ENCODE peak calls at places on chromosomes 16 and 17, in ten cellular contexts. I, T, X, K, W, V, L, N, G and H are unnamed samples.

GRCh38 chr16:14364386-14365199 is 265.5 kb downstream of the PARN start:
- DNase-seq in X (no peak), T (peak), V (peak), K (no peak), W (no peak), N (no peak), L (no peak), G (no peak), I (peak), H (no peak)

GRCh38 chr16:31202402-31203385 is at the start of gene PYCARD:
- DNase-seq in I (peak), N (no peak), X (no peak), K (no peak), L (no peak), W (peak), V (no peak), G (peak), T (no peak), H (peak)

GRCh38 chr17:4327638-4328037 is 38.8 kb downstream of the UBE2G1 start:
- DNase-seq in V (peak), G (no peak), N (no peak), L (no peak), I (peak), W (no peak), T (peak), X (no peak), K (peak), H (no peak)

GRCh38 chr16:83136419-83136818 is 509.6 kb downstream of the CDH13 start:
- DNase-seq in T (no peak), W (no peak), G (no peak), I (no peak), N (no peak), X (no peak), V (no peak), L (no peak), K (peak), H (no peak)

GRCh38 chr16:80623376-80623775 is 82.6 kb downstream of the DYNLRB2 start:
- DNase-seq in L (no peak), I (peak), K (no peak), T (no peak), G (no peak), W (no peak), V (peak), X (no peak), N (no peak), H (no peak)

GRCh38 chr16:83515395-83515794 is 292.4 kb upstream of the HSBP1 start:
- DNase-seq in T (no peak), W (no peak), X (no peak), N (no peak), I (no peak), K (no peak), V (no peak), G (no peak), L (no peak), H (no peak)

GRCh38 chr17:57993471-57994365 is 5.7 kb upstream of the VEZF1 start:
- DNase-seq in G (no peak), X (no peak), I (no peak), K (peak), N (no peak), W (no peak), T (no peak), V (no peak), L (no peak), H (no peak)

GRCh38 chr17:76917829-76918228 is 49.6 kb downstream of the MGAT5B start:
- DNase-seq in I (no peak), W (no peak), G (no peak), V (no peak), T (no peak), N (no peak), L (no peak), K (no peak), X (no peak), H (no peak)

GRCh38 chr17:38725066-38725465 is 5.1 kb upstream of the CISD3 start:
- DNase-seq in T (no peak), L (no peak), V (no peak), I (no peak), W (peak), N (no peak), G (no peak), K (no peak), X (no peak), H (no peak)

GRCh38 chr17:68675723-68676122 is 74.6 kb upstream of the FAM20A start:
- DNase-seq in T (no peak), L (no peak), I (no peak), K (no peak), V (no peak), W (no peak), X (no peak), N (no peak), G (no peak), H (no peak)

GRCh38 chr16:30874821-30875717 is 18.8 kb downstream of the BCL7C start:
- DNase-seq in K (peak), N (peak), T (peak), X (peak), G (peak), W (peak), V (peak), L (peak), I (peak), H (peak)

GRCh38 chr17:21288581-21289017 is 4.1 kb downstream of the MAP2K3 start:
- DNase-seq in K (no peak), N (peak), L (no peak), I (no peak), V (no peak), X (no peak), G (no peak), W (no peak), T (no peak), H (peak)

GRCh38 chr17:18093616-18094408 is 6.1 kb downstream of the DRG2 start:
- DNase-seq in T (peak), X (no peak), L (no peak), N (no peak), G (peak), V (peak), I (peak), K (peak), W (no peak), H (no peak)

GRCh38 chr16:3879887-3880564 is 487 bp downstream of the CREBBP start:
- DNase-seq in L (peak), X (peak), V (peak), I (peak), W (peak), T (peak), K (peak), N (peak), G (peak), H (peak)

GRCh38 chr17:1634841-1635650 is 6.4 kb upstream of the SLC43A2 start:
- DNase-seq in V (no peak), L (no peak), K (no peak), N (no peak), T (no peak), I (no peak), X (no peak), G (no peak), W (no peak), H (no peak)

GRCh38 chr17:75504347-75505151 is 10.8 kb downstream of the CASKIN2 start:
- DNase-seq in L (peak), I (no peak), X (no peak), W (peak), K (peak), V (no peak), G (peak), N (no peak), T (peak), H (no peak)

GRCh38 chr17:33977729-33978514 is 277.2 kb upstream of the CCL2 start:
- DNase-seq in X (no peak), I (no peak), L (no peak), T (no peak), K (no peak), G (no peak), W (no peak), V (no peak), N (no peak), H (no peak)